ENCODE peak calls at places on chromosomes 13 and 19, in six cellular contexts. R, S, H, O, X and V are unnamed samples.

GRCh38 chr19:40601061-40601973 is at the start of gene LTBP4:
- DNase-seq in R (no peak), S (no peak), H (no peak), O (peak), X (no peak), V (peak)

GRCh38 chr19:31342926-31343325 is 6.3 kb downstream of the TSHZ3 start:
- DNase-seq in R (no peak), S (no peak), H (no peak), O (no peak), X (no peak), V (no peak)

GRCh38 chr13:79799049-79799448 is 318.1 kb downstream of the NDFIP2 start:
- DNase-seq in R (no peak), S (no peak), H (no peak), O (no peak), X (no peak), V (no peak)

GRCh38 chr13:85197431-85197830 is 601.8 kb downstream of the SLITRK6 start:
- DNase-seq in R (no peak), S (no peak), H (no peak), O (no peak), X (no peak), V (no peak)

GRCh38 chr19:35436477-35437141 is 11.4 kb upstream of the FFAR2 start:
- DNase-seq in R (no peak), S (no peak), H (no peak), O (no peak), X (no peak), V (no peak)

GRCh38 chr13:44022196-44022595 is 142.5 kb downstream of the LACC1 start:
- DNase-seq in R (no peak), S (no peak), H (no peak), O (no peak), X (no peak), V (no peak)

GRCh38 chr19:45164577-45165335 is 4.0 kb upstream of the NKPD1 start:
- DNase-seq in R (no peak), S (peak), H (peak), O (peak), X (peak), V (no peak)

GRCh38 chr13:40094056-40094455 is 438.6 kb downstream of the COG6 start:
- DNase-seq in R (no peak), S (no peak), H (no peak), O (no peak), X (no peak), V (no peak)

GRCh38 chr13:113777311-113778260 is 18.6 kb downstream of the TMEM255B start:
- DNase-seq in R (no peak), S (peak), H (no peak), O (no peak), X (peak), V (no peak)

GRCh38 chr19:51407631-51408131 is 9.8 kb downstream of the SIGLEC10 start:
- DNase-seq in R (no peak), S (peak), H (peak), O (no peak), X (peak), V (no peak)

GRCh38 chr19:2805991-2806649 is 13.5 kb upstream of the ZNF554 start:
- DNase-seq in R (no peak), S (no peak), H (no peak), O (no peak), X (no peak), V (no peak)

GRCh38 chr13:112869202-112870061 is 99.6 kb upstream of the MCF2L start:
- DNase-seq in R (no peak), S (no peak), H (no peak), O (no peak), X (peak), V (no peak)

GRCh38 chr19:56111601-56112312 is 9.3 kb downstream of the ZNF787 start:
- DNase-seq in R (no peak), S (no peak), H (peak), O (peak), X (no peak), V (peak)

GRCh38 chr19:19649159-19649558 is 5.7 kb upstream of the GMIP start:
- DNase-seq in R (no peak), S (no peak), H (no peak), O (no peak), X (no peak), V (no peak)

GRCh38 chr19:9885077-9885552 is 50.0 kb downstream of the PIN1 start:
- DNase-seq in R (peak), S (peak), H (no peak), O (peak), X (peak), V (peak)

GRCh38 chr19:49362926-49363264 is 679 bp upstream of the TEAD2 start:
- DNase-seq in R (no peak), S (no peak), H (no peak), O (peak), X (peak), V (no peak)